ENCODE peak calls at places on chromosomes 5 and 9, in nine cellular contexts. U, L, E, O, I, T, D, F and R are unnamed samples.

GRCh38 chr5:139458580-139459407 is 3.7 kb downstream of the ECSCR start:
- DNase-seq in U (peak; percentile 59), L (peak; percentile 77), E (no peak), O (peak; percentile 66), I (peak; percentile 89), T (no peak), D (no peak), F (peak; percentile 79), R (no peak)

GRCh38 chr9:134099123-134099761 is 31.4 kb upstream of the BRD3 start:
- DNase-seq in U (peak; percentile 22), L (peak; percentile 74), E (peak; percentile 81), O (no peak), I (peak; percentile 60), T (no peak), D (no peak), F (peak; percentile 50), R (no peak)

GRCh38 chr9:96150324-96151023 is 151.5 kb downstream of the HSD17B3 start:
- DNase-seq in U (peak; percentile 52), L (peak; percentile 71), E (no peak), O (no peak), I (no peak), T (no peak), D (no peak), F (peak; percentile 67), R (no peak)

GRCh38 chr5:28961806-28962205 is 1923.4 kb upstream of the CDH9 start:
- DNase-seq in U (no peak), L (no peak), E (no peak), O (no peak), I (no peak), T (no peak), D (no peak), F (no peak), R (no peak)

GRCh38 chr9:133677126-133678010 is 41.2 kb downstream of the DBH start:
- DNase-seq in U (peak; percentile 11), L (peak; percentile 56), E (no peak), O (no peak), I (no peak), T (no peak), D (peak; percentile 20), F (no peak), R (no peak)

GRCh38 chr5:67350185-67350584 is 153.6 kb upstream of the CD180 start:
- DNase-seq in U (no peak), L (no peak), E (no peak), O (no peak), I (no peak), T (no peak), D (no peak), F (peak; percentile 21), R (no peak)

GRCh38 chr9:37370968-37371563 is 51.4 kb upstream of the GRHPR start:
- DNase-seq in U (no peak), L (no peak), E (no peak), O (no peak), I (no peak), T (no peak), D (no peak), F (no peak), R (no peak)

GRCh38 chr5:175572922-175573321 is 84.9 kb upstream of the HRH2 start:
- DNase-seq in U (no peak), L (no peak), E (no peak), O (peak; percentile 40), I (peak; percentile 8), T (no peak), D (no peak), F (no peak), R (peak; percentile 7)

GRCh38 chr9:69120380-69121154 is 53.5 kb upstream of the TJP2 start:
- DNase-seq in U (no peak), L (peak; percentile 26), E (peak; percentile 88), O (no peak), I (peak; percentile 89), T (peak; percentile 73), D (peak; percentile 89), F (no peak), R (no peak)

GRCh38 chr9:123929177-123929869 is 603 bp downstream of the DENND1A start:
- DNase-seq in U (no peak), L (peak; percentile 37), E (no peak), O (no peak), I (peak; percentile 14), T (no peak), D (peak; percentile 48), F (no peak), R (no peak)

GRCh38 chr9:4420351-4420750 is 69.9 kb upstream of the SLC1A1 start:
- DNase-seq in U (no peak), L (no peak), E (no peak), O (no peak), I (peak; percentile 26), T (no peak), D (no peak), F (no peak), R (no peak)

GRCh38 chr9:117187498-117187897 is 227.4 kb downstream of the ASTN2 start:
- DNase-seq in U (no peak), L (no peak), E (no peak), O (no peak), I (no peak), T (no peak), D (no peak), F (no peak), R (no peak)

GRCh38 chr9:136488247-136489214 is 5.7 kb upstream of the SEC16A start:
- DNase-seq in U (peak; percentile 54), L (peak; percentile 82), E (peak; percentile 80), O (no peak), I (peak; percentile 54), T (peak; percentile 84), D (peak; percentile 85), F (peak; percentile 9), R (no peak)

GRCh38 chr5:176851380-176851779 is 41.0 kb downstream of the UNC5A start:
- DNase-seq in U (no peak), L (no peak), E (no peak), O (no peak), I (no peak), T (no peak), D (no peak), F (no peak), R (no peak)

GRCh38 chr5:102911973-102912372 is 156.9 kb downstream of the PAM start:
- DNase-seq in U (no peak), L (no peak), E (no peak), O (peak; percentile 69), I (peak; percentile 68), T (no peak), D (no peak), F (no peak), R (no peak)

GRCh38 chr5:137186759-137187461 is 312.2 kb downstream of the SPOCK1 start:
- DNase-seq in U (no peak), L (no peak), E (no peak), O (no peak), I (peak; percentile 86), T (no peak), D (no peak), F (no peak), R (peak; percentile 82)

GRCh38 chr9:72855321-72855720 is 97.5 kb downstream of the ALDH1A1 start:
- DNase-seq in U (no peak), L (no peak), E (no peak), O (no peak), I (no peak), T (no peak), D (no peak), F (no peak), R (no peak)

GRCh38 chr5:59484618-59485017 is 408.9 kb downstream of the PDE4D start:
- DNase-seq in U (no peak), L (no peak), E (no peak), O (no peak), I (no peak), T (no peak), D (no peak), F (no peak), R (no peak)

GRCh38 chr5:35672995-35673394 is 55.3 kb downstream of the SPEF2 start:
- DNase-seq in U (peak; percentile 1), L (no peak), E (no peak), O (no peak), I (no peak), T (no peak), D (no peak), F (no peak), R (no peak)

GRCh38 chr5:73853091-73853490 is 227.1 kb downstream of the ARHGEF28 start:
- DNase-seq in U (no peak), L (no peak), E (no peak), O (peak; percentile 19), I (peak; percentile 85), T (no peak), D (no peak), F (no peak), R (peak; percentile 38)

GRCh38 chr5:21236896-21237830 is 1249.2 kb upstream of the CDH18 start:
- DNase-seq in U (no peak), L (no peak), E (no peak), O (no peak), I (peak; percentile 96), T (no peak), D (no peak), F (no peak), R (no peak)

GRCh38 chr5:32403760-32404159 is 40.8 kb downstream of the ZFR start:
- DNase-seq in U (no peak), L (no peak), E (no peak), O (no peak), I (no peak), T (no peak), D (no peak), F (no peak), R (no peak)

GRCh38 chr5:90015584-90016018 is 394.0 kb downstream of the CETN3 start:
- DNase-seq in U (no peak), L (no peak), E (peak; percentile 7), O (no peak), I (peak; percentile 82), T (no peak), D (no peak), F (peak; percentile 6), R (no peak)

GRCh38 chr5:135539430-135540005 is 3.8 kb upstream of the NEUROG1 start:
- DNase-seq in U (no peak), L (no peak), E (no peak), O (no peak), I (no peak), T (peak; percentile 27), D (no peak), F (no peak), R (no peak)

GRCh38 chr9:98826716-98827115 is 19.2 kb downstream of the GALNT12 start:
- DNase-seq in U (no peak), L (no peak), E (no peak), O (no peak), I (no peak), T (no peak), D (no peak), F (no peak), R (no peak)

GRCh38 chr9:25658587-25658986 is 19.7 kb downstream of the TUSC1 start:
- DNase-seq in U (no peak), L (no peak), E (no peak), O (no peak), I (peak; percentile 20), T (no peak), D (no peak), F (no peak), R (no peak)

GRCh38 chr5:167764650-167765289 is 526.7 kb upstream of the WWC1 start:
- DNase-seq in U (no peak), L (no peak), E (no peak), O (no peak), I (no peak), T (no peak), D (no peak), F (no peak), R (no peak)

GRCh38 chr9:76652894-76653293 is 111.3 kb upstream of the PCA3 start:
- DNase-seq in U (no peak), L (no peak), E (no peak), O (no peak), I (no peak), T (no peak), D (no peak), F (no peak), R (no peak)

GRCh38 chr5:132114150-132115121 is 40.8 kb downstream of the CSF2 start:
- DNase-seq in U (no peak), L (no peak), E (peak; percentile 7), O (no peak), I (no peak), T (no peak), D (no peak), F (peak; percentile 78), R (no peak)

GRCh38 chr5:136090319-136090718 is 42.3 kb upstream of the SMAD5 start:
- DNase-seq in U (no peak), L (no peak), E (no peak), O (no peak), I (no peak), T (peak; percentile 19), D (no peak), F (no peak), R (no peak)

GRCh38 chr9:78366827-78367226 is 69.9 kb downstream of the PSAT1 start:
- DNase-seq in U (no peak), L (no peak), E (no peak), O (peak; percentile 54), I (no peak), T (no peak), D (no peak), F (no peak), R (no peak)